ENCODE peak calls at places on chromosomes 12 and 14, in five cellular contexts. One of them, this sample, is unnamed.

GRCh38 chr14:54459106-54459505 is 17.9 kb upstream of the CNIH1 start:
- DNase-seq in A549: no peak
- DNase-seq in stomach: no peak
- DNase-seq in ovary: no peak
- DNase-seq in GM12892: no peak
- DNase-seq in this sample: no peak

GRCh38 chr12:45725631-45726593 is 3.6 kb upstream of the ARID2 start:
- DNase-seq in ovary: no peak
- DNase-seq in GM12892: no peak
- DNase-seq in stomach: no peak
- DNase-seq in A549: peak
- DNase-seq in this sample: peak

GRCh38 chr12:42473561-42473960 is 116.0 kb downstream of the PRICKLE1 start:
- DNase-seq in ovary: no peak
- DNase-seq in GM12892: no peak
- DNase-seq in stomach: no peak
- DNase-seq in A549: no peak
- DNase-seq in this sample: no peak

GRCh38 chr14:74217672-74218448 is 21.4 kb upstream of the VSX2 start:
- DNase-seq in A549: peak
- DNase-seq in stomach: peak
- DNase-seq in GM12892: peak
- DNase-seq in ovary: peak
- DNase-seq in this sample: no peak

GRCh38 chr12:15256760-15257159 is 35.5 kb upstream of the RERG start:
- DNase-seq in A549: no peak
- DNase-seq in ovary: no peak
- DNase-seq in stomach: no peak
- DNase-seq in GM12892: no peak
- DNase-seq in this sample: no peak

GRCh38 chr14:69107407-69108003 is 45.4 kb downstream of the DCAF5 start:
- DNase-seq in A549: peak
- DNase-seq in stomach: peak
- DNase-seq in GM12892: no peak
- DNase-seq in ovary: no peak
- DNase-seq in this sample: no peak

GRCh38 chr14:102255401-102256190 is 49.4 kb downstream of the MOK start:
- DNase-seq in A549: peak
- DNase-seq in ovary: peak
- DNase-seq in stomach: no peak
- DNase-seq in GM12892: no peak
- DNase-seq in this sample: no peak

GRCh38 chr12:26298785-26299621 is 103.6 kb downstream of the SSPN start:
- DNase-seq in stomach: no peak
- DNase-seq in GM12892: peak
- DNase-seq in ovary: no peak
- DNase-seq in A549: peak
- DNase-seq in this sample: peak

GRCh38 chr14:90652626-90653025 is 163.6 kb downstream of the TTC7B start:
- DNase-seq in GM12892: no peak
- DNase-seq in ovary: no peak
- DNase-seq in stomach: no peak
- DNase-seq in A549: no peak
- DNase-seq in this sample: no peak

GRCh38 chr14:104934380-104934733 is 9.7 kb downstream of the PLD4 start:
- DNase-seq in A549: no peak
- DNase-seq in stomach: no peak
- DNase-seq in ovary: no peak
- DNase-seq in GM12892: no peak
- DNase-seq in this sample: no peak

GRCh38 chr12:117069926-117070900 is 29.0 kb downstream of the TESC start:
- DNase-seq in GM12892: no peak
- DNase-seq in ovary: no peak
- DNase-seq in stomach: peak
- DNase-seq in A549: no peak
- DNase-seq in this sample: no peak

GRCh38 chr14:68762944-68763831 is 29.7 kb downstream of the ZFP36L1 start:
- DNase-seq in GM12892: no peak
- DNase-seq in A549: no peak
- DNase-seq in stomach: peak
- DNase-seq in ovary: peak
- DNase-seq in this sample: no peak

GRCh38 chr12:101884174-101884573 is 6.8 kb downstream of the DRAM1 start:
- DNase-seq in stomach: no peak
- DNase-seq in A549: no peak
- DNase-seq in GM12892: no peak
- DNase-seq in ovary: no peak
- DNase-seq in this sample: no peak

GRCh38 chr12:75717902-75718301 is 206.5 kb upstream of the KRR1 start:
- DNase-seq in GM12892: no peak
- DNase-seq in ovary: no peak
- DNase-seq in A549: no peak
- DNase-seq in stomach: no peak
- DNase-seq in this sample: no peak

GRCh38 chr14:29999013-29999539 is 71.4 kb upstream of the PRKD1 start:
- DNase-seq in GM12892: no peak
- DNase-seq in stomach: no peak
- DNase-seq in ovary: no peak
- DNase-seq in A549: no peak
- DNase-seq in this sample: no peak

GRCh38 chr12:75585309-75585708 is 73.9 kb upstream of the KRR1 start:
- DNase-seq in GM12892: no peak
- DNase-seq in ovary: no peak
- DNase-seq in stomach: no peak
- DNase-seq in A549: peak
- DNase-seq in this sample: peak

GRCh38 chr12:57852195-57852594 is 5.7 kb upstream of the CTDSP2 start:
- DNase-seq in stomach: no peak
- DNase-seq in A549: no peak
- DNase-seq in GM12892: no peak
- DNase-seq in ovary: no peak
- DNase-seq in this sample: no peak

GRCh38 chr12:29616664-29617409 is 119.4 kb upstream of the OVCH1 start:
- DNase-seq in ovary: no peak
- DNase-seq in A549: no peak
- DNase-seq in GM12892: no peak
- DNase-seq in stomach: no peak
- DNase-seq in this sample: peak

GRCh38 chr14:28763914-28764848 is 2.4 kb upstream of the FOXG1 start:
- DNase-seq in ovary: no peak
- DNase-seq in stomach: no peak
- DNase-seq in GM12892: no peak
- DNase-seq in A549: no peak
- DNase-seq in this sample: no peak

GRCh38 chr12:103771466-103771865 is 69.6 kb downstream of the NT5DC3 start:
- DNase-seq in stomach: peak
- DNase-seq in GM12892: no peak
- DNase-seq in A549: peak
- DNase-seq in ovary: peak
- DNase-seq in this sample: no peak
- TF ChIP-seq POLR2A in stomach: no peak
- TF ChIP-seq POLR2A in GM12892: no peak
- TF ChIP-seq POLR2A in A549: no peak
- TF ChIP-seq POLR2A in ovary: no peak
- TF ChIP-seq POLR2A in this sample: no peak

GRCh38 chr14:92247937-92248336 is 75.0 kb upstream of the SLC24A4 start:
- DNase-seq in A549: no peak
- DNase-seq in ovary: no peak
- DNase-seq in GM12892: no peak
- DNase-seq in stomach: no peak
- DNase-seq in this sample: no peak
- TF ChIP-seq POLR2A in A549: no peak
- TF ChIP-seq POLR2A in ovary: no peak
- TF ChIP-seq POLR2A in GM12892: no peak
- TF ChIP-seq POLR2A in stomach: no peak
- TF ChIP-seq POLR2A in this sample: no peak

GRCh38 chr12:59079472-59079871 is 159.2 kb upstream of the LRIG3 start:
- DNase-seq in A549: no peak
- DNase-seq in GM12892: no peak
- DNase-seq in ovary: no peak
- DNase-seq in stomach: no peak
- DNase-seq in this sample: no peak
- TF ChIP-seq POLR2A in A549: no peak
- TF ChIP-seq POLR2A in GM12892: no peak
- TF ChIP-seq POLR2A in ovary: no peak
- TF ChIP-seq POLR2A in stomach: no peak
- TF ChIP-seq POLR2A in this sample: no peak

DNA sequence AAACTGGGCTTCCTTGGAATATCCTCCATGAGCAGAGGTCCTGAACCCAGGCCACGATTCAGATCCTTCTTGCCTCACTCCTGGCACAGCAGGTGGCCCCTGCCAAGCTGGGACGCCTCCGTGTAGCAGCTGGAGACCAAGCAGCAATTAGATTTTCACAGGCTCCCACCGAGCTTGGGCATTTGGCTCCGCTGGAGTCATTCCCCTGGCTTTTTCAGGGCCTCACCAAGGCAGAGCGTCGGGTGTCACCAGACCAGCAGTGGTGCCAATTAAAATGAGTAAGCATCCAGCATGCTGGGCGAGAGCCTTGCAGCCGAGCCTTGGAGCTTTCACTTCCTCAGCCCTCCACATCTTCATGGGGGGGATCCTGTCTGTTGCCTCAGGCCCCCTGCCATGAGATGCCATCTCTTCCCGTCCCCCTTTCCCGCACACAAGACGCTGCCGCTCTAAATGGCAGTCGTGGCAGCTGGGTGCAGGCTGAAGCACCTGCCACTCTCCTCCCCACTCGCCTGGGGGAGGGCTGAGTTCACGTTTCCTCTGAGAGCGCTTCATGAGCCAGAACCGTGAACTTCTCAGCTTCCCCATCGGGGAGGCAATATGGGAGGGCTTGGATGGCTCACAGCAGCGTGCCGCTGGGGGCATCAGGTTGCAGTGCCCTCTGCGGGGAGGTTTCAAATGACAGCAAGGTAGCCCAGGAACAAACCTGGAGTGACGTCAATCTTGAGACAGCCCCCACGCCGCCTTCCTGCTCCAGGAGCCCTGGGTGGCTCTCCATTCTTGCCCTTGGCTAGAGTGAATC is 11.7 kb downstream of the TPCN1 start:
- DNase-seq in GM12892: peak
- DNase-seq in ovary: no peak
- DNase-seq in stomach: peak
- DNase-seq in A549: no peak
- DNase-seq in this sample: no peak
- TF ChIP-seq POLR2A in GM12892: peak
- TF ChIP-seq POLR2A in ovary: no peak
- TF ChIP-seq POLR2A in stomach: no peak
- TF ChIP-seq POLR2A in A549: no peak
- TF ChIP-seq POLR2A in this sample: no peak

DNA sequence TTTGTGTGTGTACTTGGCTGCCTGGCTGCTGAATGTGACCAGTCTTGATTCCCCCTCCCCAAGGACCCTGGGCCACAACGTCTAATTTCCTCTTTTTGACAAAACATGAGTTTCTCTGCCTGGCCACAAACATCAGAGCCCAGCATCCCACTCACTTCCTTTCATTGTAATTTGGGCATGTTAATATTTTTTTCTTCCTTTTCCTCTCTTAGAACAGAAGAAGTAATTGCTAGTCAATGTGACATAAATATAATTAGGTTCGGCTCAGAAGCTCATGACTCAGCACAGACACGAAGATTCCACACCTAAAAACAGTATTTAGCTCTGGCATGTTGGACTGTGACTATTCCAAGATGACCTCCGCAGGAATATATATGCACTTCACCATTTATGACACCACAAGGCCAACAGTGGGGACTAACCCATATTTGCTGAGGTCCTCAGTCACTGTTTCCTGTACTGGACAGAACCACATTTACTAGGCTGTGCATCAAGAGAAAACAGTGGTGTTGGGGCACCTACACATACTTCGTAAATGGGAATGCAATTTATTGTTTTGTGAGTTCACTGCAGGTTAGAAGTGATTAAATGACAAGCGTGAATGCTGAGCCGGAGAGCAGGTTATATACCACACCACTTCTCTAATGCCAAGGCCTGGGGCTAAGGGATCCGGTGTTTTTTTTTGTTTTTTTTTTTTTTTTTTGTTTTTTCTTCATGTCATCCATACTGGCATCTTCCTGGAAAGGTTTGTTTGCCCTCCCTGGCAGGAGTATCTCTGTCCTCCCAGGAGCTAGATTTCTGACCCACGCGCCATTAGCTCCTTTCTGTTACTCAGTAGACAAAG is 4.2 kb downstream of the GSG1 start:
- DNase-seq in stomach: no peak
- DNase-seq in A549: no peak
- DNase-seq in GM12892: no peak
- DNase-seq in ovary: no peak
- DNase-seq in this sample: no peak
- TF ChIP-seq POLR2A in stomach: no peak
- TF ChIP-seq POLR2A in A549: no peak
- TF ChIP-seq POLR2A in GM12892: no peak
- TF ChIP-seq POLR2A in ovary: no peak
- TF ChIP-seq POLR2A in this sample: no peak

DNA sequence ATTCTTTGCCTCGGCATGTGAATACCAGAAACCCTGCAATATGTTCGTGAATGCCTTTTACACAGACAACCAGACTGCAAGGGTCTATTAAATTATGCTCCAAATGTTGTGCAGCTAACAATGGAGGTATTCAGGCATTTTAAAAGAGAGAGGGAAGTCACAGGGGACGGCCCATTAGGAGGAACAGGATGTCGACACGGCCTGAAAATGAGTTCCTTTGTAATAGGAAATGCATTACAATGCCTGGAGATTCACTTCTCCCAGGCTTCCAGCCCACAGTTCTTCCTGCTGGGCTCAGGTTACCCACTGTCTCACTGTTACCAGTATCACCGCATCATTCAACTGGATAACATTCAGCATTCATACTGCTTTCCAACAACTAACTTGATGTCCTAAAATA is 2.5 kb downstream of the DUSP6 start:
- DNase-seq in stomach: no peak
- DNase-seq in A549: no peak
- DNase-seq in ovary: no peak
- DNase-seq in GM12892: no peak
- DNase-seq in this sample: peak
- TF ChIP-seq POLR2A in stomach: no peak
- TF ChIP-seq POLR2A in A549: no peak
- TF ChIP-seq POLR2A in ovary: no peak
- TF ChIP-seq POLR2A in GM12892: no peak
- TF ChIP-seq POLR2A in this sample: no peak

GRCh38 chr12:87845995-87846483 is 183.2 kb downstream of the C12orf50 start:
- DNase-seq in GM12892: no peak
- DNase-seq in A549: no peak
- DNase-seq in ovary: no peak
- DNase-seq in stomach: no peak
- DNase-seq in this sample: no peak

GRCh38 chr12:87836190-87836589 is 193.0 kb downstream of the C12orf50 start:
- DNase-seq in stomach: no peak
- DNase-seq in ovary: no peak
- DNase-seq in GM12892: no peak
- DNase-seq in A549: no peak
- DNase-seq in this sample: no peak

GRCh38 chr12:87847147-87847546 is 182.1 kb downstream of the C12orf50 start:
- DNase-seq in stomach: no peak
- DNase-seq in GM12892: no peak
- DNase-seq in A549: no peak
- DNase-seq in ovary: no peak
- DNase-seq in this sample: no peak

GRCh38 chr12:87841935-87842334 is 187.3 kb downstream of the C12orf50 start:
- DNase-seq in A549: no peak
- DNase-seq in stomach: no peak
- DNase-seq in ovary: no peak
- DNase-seq in GM12892: no peak
- DNase-seq in this sample: no peak
- TF ChIP-seq POLR2A in A549: no peak
- TF ChIP-seq POLR2A in stomach: no peak
- TF ChIP-seq POLR2A in ovary: no peak
- TF ChIP-seq POLR2A in GM12892: no peak
- TF ChIP-seq POLR2A in this sample: no peak

This sample was measured in H54.